ENCODE peak calls at places on chromosomes 2 and 18, in four cellular contexts. Z, G, X and J are unnamed samples.

GRCh38 chr2:85385746-85386145 is 24.4 kb downstream of the CAPG start:
- DNase-seq in G (no peak), Z (no peak), X (no peak), J (no peak)

GRCh38 chr2:207317358-207317984 is 151.7 kb upstream of the KLF7 start:
- DNase-seq in X (peak; percentile 79), G (no peak), Z (peak; percentile 64), J (peak; percentile 60)

GRCh38 chr18:63979409-63979908 is 9.6 kb downstream of the SERPINB8 start:
- DNase-seq in G (no peak), X (peak; percentile 65), Z (peak; percentile 70), J (peak; percentile 78)

GRCh38 chr2:64750001-64750816 is 96.5 kb upstream of the SERTAD2 start:
- DNase-seq in X (peak; percentile 59), Z (peak; percentile 33), G (peak; percentile 48), J (peak; percentile 50)

GRCh38 chr2:168567840-168568239 is 111.8 kb downstream of the CERS6 start:
- DNase-seq in G (no peak), Z (no peak), X (no peak), J (no peak)

GRCh38 chr2:120793682-120794403 is 58.2 kb downstream of the GLI2 start:
- DNase-seq in Z (no peak), G (no peak), X (peak; percentile 25), J (peak; percentile 47)

GRCh38 chr2:40028792-40029488 is 249.9 kb upstream of the THUMPD2 start:
- DNase-seq in X (peak; percentile 20), Z (no peak), G (no peak), J (no peak)

GRCh38 chr2:6968319-6969100 is 51.3 kb downstream of the RNF144A start:
- DNase-seq in Z (no peak), G (peak; percentile 36), X (no peak), J (peak; percentile 24)

GRCh38 chr2:196610796-196611195 is 28.7 kb upstream of the CCDC150 start:
- DNase-seq in Z (no peak), G (no peak), X (no peak), J (peak; percentile 30)

GRCh38 chr18:31206787-31207381 is 44.2 kb upstream of the DSC1 start:
- DNase-seq in X (peak; percentile 96), Z (peak; percentile 23), G (peak; percentile 46), J (peak; percentile 3)

GRCh38 chr2:19358242-19359020 is at the start of gene OSR1:
- DNase-seq in G (peak; percentile 67), X (peak; percentile 29), Z (peak; percentile 86), J (peak; percentile 77)

GRCh38 chr18:27954226-27954625 is 222.7 kb downstream of the CDH2 start:
- DNase-seq in X (peak; percentile 29), Z (peak; percentile 89), G (no peak), J (peak; percentile 85)

GRCh38 chr2:154758871-154759270 is 60.4 kb downstream of the KCNJ3 start:
- DNase-seq in X (no peak), Z (no peak), G (no peak), J (no peak)

GRCh38 chr2:224073676-224074075 is 34.6 kb upstream of the SERPINE2 start:
- DNase-seq in Z (no peak), X (no peak), G (no peak), J (no peak)

GRCh38 chr2:110669079-110669478 is 8.8 kb downstream of the BUB1 start:
- DNase-seq in X (no peak), Z (no peak), G (no peak), J (no peak)

GRCh38 chr2:198615972-198616371 is 811.6 kb downstream of the PLCL1 start:
- DNase-seq in X (no peak), Z (peak; percentile 8), G (no peak), J (peak; percentile 0)

GRCh38 chr2:141534671-141535359 is 596.0 kb downstream of the LRP1B start:
- DNase-seq in X (no peak), Z (no peak), G (no peak), J (no peak)

GRCh38 chr18:12597775-12598174 is 60.1 kb downstream of the SPIRE1 start:
- DNase-seq in G (peak; percentile 29), X (peak; percentile 80), Z (peak; percentile 90), J (peak; percentile 88)

GRCh38 chr2:234968633-234969328 is 17.0 kb downstream of the SH3BP4 start:
- DNase-seq in Z (no peak), G (no peak), X (no peak), J (no peak)

GRCh38 chr18:7273301-7273911 is 42.5 kb downstream of the LRRC30 start:
- DNase-seq in G (peak; percentile 65), Z (peak; percentile 28), X (peak; percentile 25), J (peak; percentile 93)

GRCh38 chr2:46171441-46171953 is 125.7 kb upstream of the EPAS1 start:
- DNase-seq in G (no peak), X (peak; percentile 92), Z (peak; percentile 95), J (peak; percentile 79)

GRCh38 chr2:199488772-199489400 is 31.1 kb upstream of the SATB2 start:
- DNase-seq in Z (peak; percentile 59), G (no peak), X (peak; percentile 42), J (peak; percentile 70)

DNA sequence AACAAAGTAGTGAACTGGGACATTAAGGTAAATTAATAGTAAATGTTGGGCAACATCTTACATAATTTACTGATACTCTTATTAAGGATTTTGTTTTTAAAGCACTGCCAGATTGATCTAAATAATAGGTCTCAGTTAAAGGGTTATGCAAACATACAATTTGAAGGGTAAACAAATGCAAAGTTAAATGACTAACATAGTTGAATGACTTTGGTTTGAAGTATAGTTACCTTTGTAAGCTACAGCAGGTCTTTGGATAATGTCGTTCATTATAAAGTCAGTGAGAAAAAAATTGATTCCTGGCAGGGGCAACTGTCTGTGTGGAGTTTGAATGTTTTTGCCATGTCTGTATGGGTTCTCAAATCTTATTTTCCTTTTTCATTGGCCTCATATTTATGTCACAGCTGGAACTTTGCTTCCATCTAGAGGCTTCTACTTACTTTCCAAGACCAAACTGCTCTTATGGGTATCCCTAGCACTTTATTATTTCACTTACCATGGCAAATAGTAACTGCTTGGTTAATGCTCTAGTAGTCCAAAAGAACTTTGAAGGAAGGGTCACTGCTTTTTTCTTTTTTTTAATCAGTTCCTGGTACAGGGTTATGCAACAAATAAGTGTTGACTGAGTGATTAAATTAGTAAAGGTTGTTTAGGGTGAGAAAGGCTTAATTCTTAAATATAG is 107.8 kb downstream of the NBEAL1 start:
- DNase-seq in Z (peak; percentile 6), X (no peak), G (no peak), J (peak; percentile 21)
- TF ChIP-seq CTCF in Z (no peak), X (peak; percentile 6), G (peak; percentile 25), J (peak; percentile 12)

DNA sequence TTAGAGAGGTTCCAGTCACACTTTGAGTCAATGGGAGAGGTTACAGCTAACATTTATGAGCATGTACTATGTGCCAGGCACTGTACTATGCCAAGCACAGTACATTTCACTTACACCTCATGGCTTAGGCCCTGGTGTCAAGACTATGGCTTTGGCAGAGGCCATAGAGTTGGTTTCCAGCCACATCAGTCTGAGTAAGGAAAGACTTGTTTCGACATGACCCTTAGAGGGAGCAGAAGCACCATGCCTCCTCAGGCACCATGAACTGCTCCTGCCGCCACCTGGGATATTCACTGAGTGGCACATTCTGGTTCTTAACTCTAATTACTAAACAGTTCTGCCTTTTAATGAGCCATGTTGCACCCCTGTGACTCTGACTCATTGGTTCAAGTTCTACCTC is 12.7 kb downstream of the DGUOK start:
- DNase-seq in G (no peak), Z (peak; percentile 50), X (peak; percentile 99), J (peak; percentile 39)
- TF ChIP-seq CTCF in G (peak; percentile 24), Z (no peak), X (peak; percentile 53), J (peak; percentile 11)

GRCh38 chr2:205499006-205499405 is 183.3 kb upstream of the NRP2 start:
- DNase-seq in Z (no peak), X (no peak), G (no peak), J (no peak)

GRCh38 chr2:205496777-205497176 is 185.5 kb upstream of the NRP2 start:
- DNase-seq in G (no peak), X (no peak), Z (peak; percentile 98), J (peak; percentile 80)

GRCh38 chr2:205494856-205495255 is 187.4 kb upstream of the NRP2 start:
- DNase-seq in Z (peak; percentile 73), X (no peak), G (no peak), J (no peak)

GRCh38 chr2:205495819-205496218 is 186.5 kb upstream of the NRP2 start:
- DNase-seq in Z (peak; percentile 48), G (no peak), X (no peak), J (peak; percentile 10)

DNA sequence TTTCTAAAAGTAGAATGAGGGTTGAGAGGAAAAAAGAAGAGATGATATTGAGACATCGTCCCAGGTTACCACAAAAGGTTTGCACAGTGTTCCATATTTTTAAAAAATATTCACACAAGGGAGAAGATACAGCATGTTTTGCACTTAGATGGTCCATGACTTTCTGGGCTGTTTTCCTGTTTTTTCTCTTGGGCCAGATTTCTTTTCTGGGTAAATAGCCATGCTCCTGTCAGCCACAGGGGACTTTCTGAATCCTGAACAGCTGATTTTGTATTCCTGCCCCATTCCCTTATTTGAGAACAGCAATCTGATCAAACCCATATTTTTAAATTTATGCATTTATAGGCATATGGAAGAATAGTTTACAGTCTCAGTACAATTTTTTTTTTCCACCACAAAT is 185.9 kb upstream of the NRP2 start:
- DNase-seq in Z (no peak), G (no peak), X (no peak), J (no peak)
- TF ChIP-seq CTCF in Z (no peak), G (no peak), X (no peak), J (no peak)

GRCh38 chr2:56179931-56180330 is 3.9 kb upstream of the CCDC85A start:
- DNase-seq in Z (no peak), X (no peak), G (no peak), J (no peak)
- TF ChIP-seq CTCF in Z (no peak), X (no peak), G (no peak), J (no peak)

DNA sequence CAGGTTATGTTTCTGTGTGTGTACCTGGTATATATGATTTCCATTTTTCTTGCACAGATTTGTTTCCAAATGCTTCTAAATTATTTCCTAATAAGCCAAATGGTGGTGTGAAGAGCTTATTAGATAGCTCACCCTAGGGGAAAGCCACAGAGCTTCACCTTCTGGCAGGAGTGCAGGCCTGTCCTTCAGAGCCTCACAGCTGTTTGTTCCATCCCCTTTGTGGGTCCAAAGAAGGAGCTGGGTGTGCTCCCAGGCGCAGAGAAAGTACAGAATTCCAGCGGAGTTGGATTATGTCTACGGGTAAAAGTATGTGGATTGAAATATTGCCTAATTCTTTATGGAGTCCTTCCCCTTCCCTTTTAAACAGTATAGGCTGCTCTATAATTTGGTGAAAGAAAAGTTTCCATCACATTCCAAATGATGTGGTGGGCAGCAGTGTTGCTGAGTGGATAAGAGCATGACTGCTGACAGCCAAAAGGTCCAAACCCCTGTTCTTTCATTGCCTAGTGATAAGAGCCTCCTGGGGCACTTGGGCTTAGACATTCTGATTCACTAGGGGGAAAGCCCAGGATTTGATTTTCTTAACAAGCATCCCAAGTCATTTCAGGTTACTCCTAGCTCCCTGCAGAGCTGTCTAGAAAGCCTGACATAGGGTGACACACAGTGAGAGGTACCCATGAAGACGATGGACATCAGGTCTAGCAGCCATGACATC is 86.6 kb downstream of the WDSUB1 start:
- DNase-seq in G (no peak), X (no peak), Z (peak; percentile 39), J (peak; percentile 46)
- TF ChIP-seq CTCF in G (no peak), X (no peak), Z (no peak), J (no peak)